ENCODE peak calls at places on chromosomes 11 and 22, in eight cellular contexts. P is activated naive CD4-positive, alpha-beta T cell treated with anti-CD3 and anti-CD28 coated beads, Interleukin-2, amount 10 ng/mL, durations not matched to agents 7 days and 5 days; N is heart left ventricle; X is nephron progenitor cell; J is activated CD4-positive, alpha-beta T cell treated with anti-CD3 and anti-CD28 coated beads, Interleukin-2, amount 50 U/mL, for 1 hour; A is NCI-H1436; B is mesenchymal stem cell; E is fibroblast of lung. R is an unnamed sample.

GRCh38 chr22:36398602-36399472 is 11.1 kb upstream of the MYH9 start:
- DNase-seq in P (no peak), X (no peak), A (no peak), N (no peak), J (no peak), E (peak; percentile 94), B (peak; percentile 77), R (peak; percentile 59)

GRCh38 chr11:103947566-103947919 is 88.9 kb upstream of the DDI1 start:
- DNase-seq in J (no peak), N (no peak), E (peak; percentile 87), B (peak; percentile 47), P (no peak), X (no peak), A (no peak), R (no peak)

GRCh38 chr22:19800761-19801244 is 40.2 kb downstream of the TBX1 start:
- DNase-seq in N (peak; percentile 49), X (no peak), E (peak; percentile 44), B (peak; percentile 18), A (no peak), P (no peak), J (no peak), R (no peak)

GRCh38 chr22:19691721-19692341 is 22.5 kb upstream of the SEPTIN5 start:
- DNase-seq in X (peak; percentile 37), P (no peak), A (no peak), N (no peak), J (no peak), B (peak; percentile 82), E (peak; percentile 74), R (no peak)

GRCh38 chr11:122902951-122903350 is 20.4 kb downstream of the JHY start:
- DNase-seq in J (no peak), P (no peak), E (peak; percentile 78), N (no peak), A (no peak), B (no peak), X (no peak), R (no peak)

GRCh38 chr11:2557381-2557780 is 112.6 kb downstream of the KCNQ1 start:
- DNase-seq in E (no peak), X (no peak), J (no peak), B (no peak), P (no peak), A (no peak), N (no peak), R (peak; percentile 0)

GRCh38 chr11:64996710-64997380 is at the start of gene BATF2:
- DNase-seq in E (peak; percentile 57), J (no peak), B (peak; percentile 91), A (peak; percentile 67), X (peak; percentile 65), N (peak; percentile 80), P (peak; percentile 33), R (peak; percentile 90)

GRCh38 chr22:36329217-36330078 is 58.3 kb downstream of the MYH9 start:
- DNase-seq in E (peak; percentile 99), P (peak; percentile 78), J (peak; percentile 86), B (peak; percentile 97), N (no peak), A (no peak), X (peak; percentile 47), R (peak; percentile 60)

GRCh38 chr22:29269731-29270474 is 1.8 kb downstream of the EWSR1 start:
- DNase-seq in J (no peak), X (no peak), A (no peak), E (peak; percentile 20), P (peak; percentile 35), N (no peak), B (peak; percentile 49), R (no peak)

GRCh38 chr22:48137640-48138039 is 1375.2 kb downstream of the TBC1D22A start:
- DNase-seq in P (no peak), E (no peak), A (no peak), B (no peak), X (no peak), J (no peak), N (no peak), R (no peak)

GRCh38 chr11:94283678-94284077 is 20.7 kb upstream of the IZUMO1R start:
- DNase-seq in N (no peak), J (no peak), X (no peak), E (no peak), B (no peak), A (no peak), P (no peak), R (no peak)

GRCh38 chr11:23990346-23990745 is 506.5 kb upstream of the LUZP2 start:
- DNase-seq in N (no peak), A (no peak), J (no peak), X (no peak), B (peak; percentile 29), E (no peak), P (no peak), R (no peak)

GRCh38 chr22:46625843-46626349 is 5.7 kb downstream of the GRAMD4 start:
- DNase-seq in E (no peak), X (no peak), A (no peak), P (no peak), N (peak; percentile 51), B (no peak), J (no peak), R (no peak)

GRCh38 chr11:18705651-18706281 is 7.2 kb downstream of the TMEM86A start:
- DNase-seq in P (peak; percentile 30), E (no peak), J (peak; percentile 15), X (no peak), N (no peak), B (no peak), A (no peak), R (peak; percentile 37)

GRCh38 chr22:25085930-25086901 is 113.4 kb upstream of the CRYBB3 start:
- DNase-seq in B (peak; percentile 38), J (no peak), A (no peak), N (peak; percentile 81), E (peak; percentile 26), X (no peak), P (no peak), R (no peak)

R was measured in transverse colon.